ENCODE peak calls at places on chromosomes 7 and 10, in five cellular contexts. D, M, U, R and V are unnamed samples.

GRCh38 chr7:22578048-22578770 is 78.2 kb upstream of the STEAP1B start:
- DNase-seq in D (no peak), M (peak; percentile 99), U (no peak), R (no peak), V (peak; percentile 88)

GRCh38 chr10:102984086-102984485 is 66.0 kb downstream of the CNNM2 start:
- DNase-seq in D (no peak), M (no peak), U (no peak), R (no peak), V (no peak)

GRCh38 chr7:8037151-8037550 is 68.6 kb downstream of the GLCCI1 start:
- DNase-seq in D (no peak), M (no peak), U (no peak), R (no peak), V (no peak)

GRCh38 chr10:54797636-54798395 is 3.2 kb downstream of the PCDH15 start:
- DNase-seq in D (no peak), M (no peak), U (no peak), R (no peak), V (peak; percentile 91)

GRCh38 chr7:5595545-5596045 is 172.0 kb upstream of the TNRC18 start:
- DNase-seq in D (no peak), M (peak; percentile 93), U (no peak), R (no peak), V (peak; percentile 76)

GRCh38 chr7:117791877-117792780 is 81.1 kb downstream of the CTTNBP2 start:
- DNase-seq in D (no peak), M (no peak), U (no peak), R (no peak), V (no peak)

GRCh38 chr7:116582806-116583444 is 58.1 kb downstream of the CAV1 start:
- DNase-seq in D (no peak), M (peak; percentile 71), U (no peak), R (no peak), V (no peak)

GRCh38 chr10:133161486-133162051 is 1.6 kb downstream of the KNDC1 start:
- DNase-seq in D (no peak), M (no peak), U (no peak), R (no peak), V (no peak)

GRCh38 chr7:133344275-133344674 is 91.4 kb downstream of the EXOC4 start:
- DNase-seq in D (no peak), M (no peak), U (no peak), R (no peak), V (peak; percentile 15)